ENCODE peak calls at places on chromosomes 7 and 10, in nine cellular contexts. Q is right lobe of liver, S is uterus, A is A549, K is H1, M is HepG2, O is endothelial cell of umbilical vein, G is IMR-90, W is Peyer's patch. U is an unnamed sample.

GRCh38 chr10:16597656-16598055 is 76.0 kb upstream of the C1QL3 start:
- DNase-seq in K (no peak), G (peak; percentile 34), Q (no peak), A (no peak), W (no peak), O (peak; percentile 6), M (no peak), S (no peak), U (no peak)

GRCh38 chr7:29112721-29113120 is 33.6 kb downstream of the CPVL start:
- DNase-seq in O (no peak), A (no peak), M (no peak), G (no peak), K (no peak), S (no peak), Q (no peak), W (no peak), U (no peak)

GRCh38 chr10:11330383-11331020 is 280.9 kb downstream of the USP6NL start:
- DNase-seq in K (no peak), O (peak; percentile 79), S (no peak), A (no peak), Q (no peak), M (no peak), G (no peak), W (no peak), U (no peak)

GRCh38 chr7:91941450-91941849 is 788 bp downstream of the AKAP9 start:
- DNase-seq in S (no peak), W (peak; percentile 70), A (peak; percentile 35), K (no peak), O (peak; percentile 60), Q (peak; percentile 31), G (peak; percentile 18), M (peak; percentile 57), U (peak; percentile 49)

GRCh38 chr7:77309714-77310220 is 106.4 kb downstream of the GSAP start:
- DNase-seq in S (no peak), Q (no peak), K (no peak), M (no peak), G (no peak), A (no peak), W (no peak), O (no peak), U (no peak)

GRCh38 chr7:106255246-106255645 is 29.5 kb downstream of the NAMPT start:
- DNase-seq in K (no peak), Q (no peak), G (no peak), S (no peak), A (no peak), W (no peak), M (no peak), O (no peak), U (no peak)

GRCh38 chr7:157347217-157347904 is 10.6 kb downstream of the DNAJB6 start:
- DNase-seq in O (no peak), S (peak; percentile 78), K (no peak), Q (no peak), M (no peak), W (no peak), A (peak; percentile 46), G (peak; percentile 85), U (no peak)

GRCh38 chr7:37208528-37208927 is 240.1 kb downstream of the ELMO1 start:
- DNase-seq in S (peak; percentile 82), M (peak; percentile 53), K (no peak), O (peak; percentile 73), Q (peak; percentile 61), G (peak; percentile 62), W (peak; percentile 67), A (peak; percentile 56), U (peak; percentile 30)

GRCh38 chr7:135129579-135129978 is 18.3 kb upstream of the TMEM140 start:
- DNase-seq in K (no peak), S (no peak), A (no peak), M (no peak), G (no peak), O (no peak), W (no peak), Q (no peak), U (no peak)

GRCh38 chr10:78914502-78915330 is 154.1 kb upstream of the ZMIZ1 start:
- DNase-seq in M (no peak), W (peak; percentile 77), S (peak; percentile 38), G (no peak), Q (no peak), O (no peak), K (no peak), A (no peak), U (peak; percentile 15)

GRCh38 chr10:45008524-45009161 is 7.9 kb downstream of the ZNF22 start:
- DNase-seq in M (peak; percentile 88), A (peak; percentile 86), K (no peak), G (peak; percentile 89), S (peak; percentile 58), O (peak; percentile 94), Q (no peak), W (no peak), U (peak; percentile 48)

GRCh38 chr7:35280854-35281253 is 27.0 kb upstream of the TBX20 start:
- DNase-seq in Q (no peak), S (no peak), G (no peak), K (no peak), O (no peak), W (no peak), M (no peak), A (no peak), U (no peak)

GRCh38 chr10:59578741-59579140 is 130.9 kb downstream of the SLC16A9 start:
- DNase-seq in O (no peak), W (no peak), K (no peak), M (no peak), A (no peak), Q (no peak), G (no peak), S (no peak), U (no peak)

GRCh38 chr7:96720843-96721242 is 11.2 kb upstream of the SEM1 start:
- DNase-seq in W (no peak), O (no peak), G (no peak), M (no peak), S (no peak), Q (no peak), K (no peak), A (no peak), U (peak; percentile 14)

GRCh38 chr10:78231930-78232329 is 198.3 kb downstream of the RPS24 start:
- DNase-seq in G (no peak), K (no peak), A (no peak), Q (no peak), W (no peak), O (no peak), S (no peak), M (peak; percentile 13), U (no peak)

GRCh38 chr7:151541709-151542499 is 22.2 kb upstream of the RHEB start:
- DNase-seq in O (no peak), G (no peak), Q (no peak), S (no peak), W (no peak), K (no peak), A (no peak), M (no peak), U (no peak)

GRCh38 chr7:128741491-128741890 is 2.3 kb downstream of the CALU start:
- DNase-seq in Q (no peak), G (no peak), K (no peak), M (no peak), A (no peak), O (no peak), S (no peak), W (no peak), U (no peak)

GRCh38 chr7:27080844-27081423 is 14.9 kb downstream of the HOXA1 start:
- DNase-seq in K (no peak), S (no peak), W (no peak), O (no peak), G (peak; percentile 40), A (no peak), Q (no peak), M (peak; percentile 50), U (no peak)

GRCh38 chr10:32349199-32349585 is 2.2 kb upstream of the EPC1 start:
- DNase-seq in M (no peak), S (no peak), O (no peak), Q (no peak), W (no peak), A (no peak), G (no peak), K (no peak), U (no peak)

DNA sequence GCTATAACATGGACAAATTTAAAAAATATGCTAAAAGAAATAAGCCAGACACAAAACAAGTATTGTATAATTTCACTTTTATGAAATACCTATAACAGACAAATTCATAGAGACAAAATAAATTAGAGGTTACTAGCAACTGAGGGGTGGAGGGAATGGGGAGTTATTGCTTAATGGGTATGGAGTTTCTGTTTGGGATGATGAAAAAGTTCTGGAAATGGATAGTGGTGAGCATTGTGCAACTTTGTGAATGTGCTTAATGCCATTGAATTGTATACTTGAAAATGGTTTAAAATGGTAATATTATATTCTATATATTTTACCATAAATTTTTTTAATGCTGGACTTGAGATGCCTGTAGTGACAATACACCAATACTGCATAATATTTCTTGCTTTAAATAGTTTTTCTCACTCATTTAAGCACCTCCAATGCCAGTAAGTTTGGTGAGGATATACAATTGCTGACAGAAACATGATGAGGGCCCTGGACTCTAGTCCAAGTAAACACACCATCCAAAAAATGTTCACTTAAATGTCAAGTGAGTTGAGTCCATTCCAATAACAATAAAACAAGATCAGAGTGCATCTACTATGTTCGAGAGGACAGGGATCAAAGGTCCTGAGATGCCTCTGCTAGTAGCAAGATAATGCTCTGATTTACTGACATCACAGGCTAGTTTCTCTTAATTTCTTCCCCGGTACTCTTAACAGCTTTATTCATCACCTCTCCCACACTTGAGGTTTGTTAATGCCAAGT is 71.9 kb downstream of the NT5C2 start:
- DNase-seq in K (no peak), Q (no peak), W (no peak), O (no peak), M (peak; percentile 92), A (no peak), G (peak; percentile 31), S (no peak), U (no peak)
- TF ChIP-seq CTCF in K (no peak), Q (no peak), W (no peak), O (no peak), M (no peak), A (no peak), G (no peak), S (no peak), U (no peak)

GRCh38 chr10:131180941-131181855 is 130.3 kb downstream of the TCERG1L start:
- DNase-seq in A (no peak), O (no peak), Q (no peak), G (no peak), K (peak; percentile 37), S (no peak), M (no peak), W (peak; percentile 17), U (peak; percentile 26)
- TF ChIP-seq POLR2A in A (no peak), O (no peak), Q (no peak), G (no peak), K (no peak), S (no peak), M (no peak), W (no peak), U (no peak)

GRCh38 chr10:64523065-64523759 is 1002.0 kb downstream of the REEP3 start:
- DNase-seq in M (no peak), O (no peak), W (no peak), A (no peak), G (no peak), Q (no peak), K (no peak), S (no peak), U (no peak)
- H3K9me3 ChIP-seq in M (no peaks in the 10 kb centered on the region), O (no peaks in the 10 kb centered on the region), W (no peaks in the 10 kb centered on the region), A (no peaks in the 10 kb centered on the region), G (no peaks in the 10 kb centered on the region), Q (no peaks in the 10 kb centered on the region), K (no peaks in the 10 kb centered on the region), S (no peaks in the 10 kb centered on the region), U (no peaks in the 10 kb centered on the region)

DNA sequence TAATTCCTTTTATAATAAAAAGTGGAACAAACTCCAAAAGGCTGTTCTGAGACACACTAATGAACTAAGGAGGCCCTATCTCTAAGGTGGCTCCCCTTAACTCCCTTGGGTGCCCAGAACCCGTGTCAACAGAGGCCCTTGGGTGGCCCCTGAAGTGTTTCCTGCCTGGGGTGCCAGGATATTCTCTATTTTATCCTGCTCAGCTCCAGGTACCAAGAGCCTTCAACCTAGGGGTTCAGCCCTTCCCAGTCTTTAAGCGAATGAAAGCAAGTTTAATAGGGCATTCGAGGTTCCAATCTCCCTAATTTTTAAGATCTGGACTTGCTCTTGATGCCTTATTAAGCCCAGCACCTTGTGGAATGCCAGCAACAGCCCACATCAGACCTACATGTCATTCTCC is 64.4 kb upstream of the MYO3A start:
- DNase-seq in S (no peak), K (no peak), G (no peak), O (no peak), Q (no peak), M (no peak), W (no peak), A (no peak), U (no peak)
- TF ChIP-seq CTCF in S (no peak), K (no peak), G (no peak), O (no peak), Q (no peak), M (no peak), W (no peak), A (no peak), U (no peak)